ENCODE peak calls at places on chromosomes 7 and 10, in ten cellular contexts. One of them, this sample, is unnamed.

GRCh38 chr7:92685146-92686042 is 95.2 kb upstream of the FAM133B start:
- DNase-seq in HepG2: no peak
- DNase-seq in SK-N-SH: no peak
- DNase-seq in transverse colon: no peak
- DNase-seq in H1: no peak
- DNase-seq in suprapubic skin: no peak
- DNase-seq in sigmoid colon: no peak
- DNase-seq in A549: no peak
- DNase-seq in ovary: no peak
- DNase-seq in tibial nerve: no peak
- DNase-seq in this sample: no peak

GRCh38 chr7:77383333-77383740 is 32.8 kb downstream of the GSAP start:
- DNase-seq in ovary: no peak
- DNase-seq in transverse colon: no peak
- DNase-seq in A549: no peak
- DNase-seq in HepG2: peak
- DNase-seq in suprapubic skin: no peak
- DNase-seq in sigmoid colon: no peak
- DNase-seq in SK-N-SH: no peak
- DNase-seq in H1: no peak
- DNase-seq in tibial nerve: no peak
- DNase-seq in this sample: no peak

GRCh38 chr10:60377955-60378354 is 11.7 kb downstream of the ANK3 start:
- DNase-seq in HepG2: no peak
- DNase-seq in suprapubic skin: no peak
- DNase-seq in ovary: no peak
- DNase-seq in transverse colon: no peak
- DNase-seq in SK-N-SH: no peak
- DNase-seq in tibial nerve: no peak
- DNase-seq in sigmoid colon: no peak
- DNase-seq in A549: peak
- DNase-seq in H1: no peak
- DNase-seq in this sample: no peak

GRCh38 chr7:70856889-70857511 is 274.9 kb upstream of the GALNT17 start:
- DNase-seq in H1: peak
- DNase-seq in ovary: peak
- DNase-seq in HepG2: peak
- DNase-seq in A549: peak
- DNase-seq in tibial nerve: peak
- DNase-seq in sigmoid colon: peak
- DNase-seq in transverse colon: peak
- DNase-seq in SK-N-SH: peak
- DNase-seq in suprapubic skin: no peak
- DNase-seq in this sample: peak

GRCh38 chr7:73786588-73786987 is 16.5 kb upstream of the CLDN3 start:
- DNase-seq in ovary: no peak
- DNase-seq in transverse colon: no peak
- DNase-seq in sigmoid colon: no peak
- DNase-seq in suprapubic skin: no peak
- DNase-seq in tibial nerve: no peak
- DNase-seq in A549: no peak
- DNase-seq in H1: no peak
- DNase-seq in SK-N-SH: no peak
- DNase-seq in HepG2: no peak
- DNase-seq in this sample: no peak

GRCh38 chr7:380226-380550 is 90.2 kb downstream of the FOXL3 start:
- DNase-seq in A549: no peak
- DNase-seq in H1: no peak
- DNase-seq in SK-N-SH: no peak
- DNase-seq in transverse colon: no peak
- DNase-seq in sigmoid colon: no peak
- DNase-seq in tibial nerve: no peak
- DNase-seq in HepG2: no peak
- DNase-seq in ovary: no peak
- DNase-seq in suprapubic skin: no peak
- DNase-seq in this sample: peak

GRCh38 chr7:106807474-106807873 is 57.6 kb upstream of the PIK3CG start:
- DNase-seq in A549: no peak
- DNase-seq in HepG2: no peak
- DNase-seq in SK-N-SH: no peak
- DNase-seq in suprapubic skin: no peak
- DNase-seq in tibial nerve: no peak
- DNase-seq in H1: no peak
- DNase-seq in ovary: no peak
- DNase-seq in transverse colon: no peak
- DNase-seq in sigmoid colon: no peak
- DNase-seq in this sample: no peak

GRCh38 chr7:133315332-133316040 is 62.6 kb downstream of the EXOC4 start:
- DNase-seq in transverse colon: no peak
- DNase-seq in sigmoid colon: no peak
- DNase-seq in ovary: no peak
- DNase-seq in suprapubic skin: no peak
- DNase-seq in H1: no peak
- DNase-seq in HepG2: no peak
- DNase-seq in tibial nerve: no peak
- DNase-seq in A549: no peak
- DNase-seq in SK-N-SH: no peak
- DNase-seq in this sample: no peak

GRCh38 chr10:1057106-1057657 is 997 bp downstream of the WDR37 start:
- DNase-seq in HepG2: no peak
- DNase-seq in H1: no peak
- DNase-seq in sigmoid colon: no peak
- DNase-seq in suprapubic skin: no peak
- DNase-seq in transverse colon: no peak
- DNase-seq in ovary: no peak
- DNase-seq in SK-N-SH: no peak
- DNase-seq in A549: peak
- DNase-seq in tibial nerve: no peak
- DNase-seq in this sample: no peak

GRCh38 chr7:70325509-70326101 is 727.3 kb downstream of the AUTS2 start:
- DNase-seq in transverse colon: no peak
- DNase-seq in ovary: no peak
- DNase-seq in sigmoid colon: no peak
- DNase-seq in HepG2: no peak
- DNase-seq in SK-N-SH: peak
- DNase-seq in A549: no peak
- DNase-seq in suprapubic skin: no peak
- DNase-seq in tibial nerve: no peak
- DNase-seq in H1: no peak
- DNase-seq in this sample: no peak

GRCh38 chr7:45580053-45580872 is 6.1 kb downstream of the ADCY1 start:
- DNase-seq in tibial nerve: no peak
- DNase-seq in ovary: no peak
- DNase-seq in SK-N-SH: peak
- DNase-seq in HepG2: no peak
- DNase-seq in sigmoid colon: peak
- DNase-seq in transverse colon: no peak
- DNase-seq in H1: no peak
- DNase-seq in suprapubic skin: peak
- DNase-seq in A549: no peak
- DNase-seq in this sample: peak

GRCh38 chr7:159023746-159024145 is 120.9 kb downstream of the VIPR2 start:
- DNase-seq in HepG2: no peak
- DNase-seq in SK-N-SH: no peak
- DNase-seq in A549: no peak
- DNase-seq in ovary: no peak
- DNase-seq in sigmoid colon: peak
- DNase-seq in suprapubic skin: peak
- DNase-seq in H1: no peak
- DNase-seq in tibial nerve: no peak
- DNase-seq in transverse colon: peak
- DNase-seq in this sample: no peak

GRCh38 chr7:115707236-115707635 is 323.3 kb downstream of the TFEC start:
- DNase-seq in tibial nerve: no peak
- DNase-seq in sigmoid colon: no peak
- DNase-seq in SK-N-SH: no peak
- DNase-seq in A549: no peak
- DNase-seq in H1: peak
- DNase-seq in transverse colon: peak
- DNase-seq in ovary: no peak
- DNase-seq in HepG2: peak
- DNase-seq in suprapubic skin: no peak
- DNase-seq in this sample: no peak

GRCh38 chr10:11440250-11441150 is 170.9 kb downstream of the USP6NL start:
- DNase-seq in suprapubic skin: no peak
- DNase-seq in H1: no peak
- DNase-seq in tibial nerve: no peak
- DNase-seq in SK-N-SH: no peak
- DNase-seq in ovary: no peak
- DNase-seq in sigmoid colon: no peak
- DNase-seq in A549: no peak
- DNase-seq in HepG2: no peak
- DNase-seq in transverse colon: no peak
- DNase-seq in this sample: no peak

GRCh38 chr7:20539201-20539600 is 76.3 kb upstream of the ABCB5 start:
- DNase-seq in ovary: no peak
- DNase-seq in H1: no peak
- DNase-seq in transverse colon: no peak
- DNase-seq in tibial nerve: no peak
- DNase-seq in sigmoid colon: no peak
- DNase-seq in HepG2: peak
- DNase-seq in A549: peak
- DNase-seq in suprapubic skin: no peak
- DNase-seq in SK-N-SH: no peak
- DNase-seq in this sample: no peak
- TF ChIP-seq EP300 in ovary: no peak
- TF ChIP-seq EP300 in H1: no peak
- TF ChIP-seq EP300 in transverse colon: no peak
- TF ChIP-seq EP300 in tibial nerve: no peak
- TF ChIP-seq EP300 in sigmoid colon: no peak
- TF ChIP-seq EP300 in HepG2: no peak
- TF ChIP-seq EP300 in A549: no peak
- TF ChIP-seq EP300 in suprapubic skin: no peak
- TF ChIP-seq EP300 in SK-N-SH: no peak
- TF ChIP-seq EP300 in this sample: no peak

GRCh38 chr7:30069096-30069867 is 41.1 kb downstream of the PLEKHA8 start:
- DNase-seq in H1: no peak
- DNase-seq in sigmoid colon: no peak
- DNase-seq in HepG2: no peak
- DNase-seq in suprapubic skin: no peak
- DNase-seq in SK-N-SH: no peak
- DNase-seq in ovary: no peak
- DNase-seq in tibial nerve: no peak
- DNase-seq in transverse colon: no peak
- DNase-seq in A549: no peak
- DNase-seq in this sample: no peak

GRCh38 chr7:30076411-30076810 is 48.2 kb downstream of the PLEKHA8 start:
- DNase-seq in A549: no peak
- DNase-seq in sigmoid colon: no peak
- DNase-seq in ovary: no peak
- DNase-seq in tibial nerve: no peak
- DNase-seq in HepG2: no peak
- DNase-seq in suprapubic skin: no peak
- DNase-seq in SK-N-SH: no peak
- DNase-seq in H1: no peak
- DNase-seq in transverse colon: no peak
- DNase-seq in this sample: no peak

GRCh38 chr7:30079880-30080279 is 51.7 kb downstream of the PLEKHA8 start:
- DNase-seq in tibial nerve: no peak
- DNase-seq in A549: no peak
- DNase-seq in transverse colon: no peak
- DNase-seq in suprapubic skin: no peak
- DNase-seq in ovary: no peak
- DNase-seq in HepG2: no peak
- DNase-seq in SK-N-SH: no peak
- DNase-seq in sigmoid colon: no peak
- DNase-seq in H1: no peak
- DNase-seq in this sample: no peak

GRCh38 chr7:30070052-30070451 is 41.8 kb downstream of the PLEKHA8 start:
- DNase-seq in transverse colon: peak
- DNase-seq in H1: no peak
- DNase-seq in suprapubic skin: no peak
- DNase-seq in HepG2: no peak
- DNase-seq in A549: no peak
- DNase-seq in SK-N-SH: no peak
- DNase-seq in sigmoid colon: no peak
- DNase-seq in ovary: no peak
- DNase-seq in tibial nerve: no peak
- DNase-seq in this sample: no peak

DNA sequence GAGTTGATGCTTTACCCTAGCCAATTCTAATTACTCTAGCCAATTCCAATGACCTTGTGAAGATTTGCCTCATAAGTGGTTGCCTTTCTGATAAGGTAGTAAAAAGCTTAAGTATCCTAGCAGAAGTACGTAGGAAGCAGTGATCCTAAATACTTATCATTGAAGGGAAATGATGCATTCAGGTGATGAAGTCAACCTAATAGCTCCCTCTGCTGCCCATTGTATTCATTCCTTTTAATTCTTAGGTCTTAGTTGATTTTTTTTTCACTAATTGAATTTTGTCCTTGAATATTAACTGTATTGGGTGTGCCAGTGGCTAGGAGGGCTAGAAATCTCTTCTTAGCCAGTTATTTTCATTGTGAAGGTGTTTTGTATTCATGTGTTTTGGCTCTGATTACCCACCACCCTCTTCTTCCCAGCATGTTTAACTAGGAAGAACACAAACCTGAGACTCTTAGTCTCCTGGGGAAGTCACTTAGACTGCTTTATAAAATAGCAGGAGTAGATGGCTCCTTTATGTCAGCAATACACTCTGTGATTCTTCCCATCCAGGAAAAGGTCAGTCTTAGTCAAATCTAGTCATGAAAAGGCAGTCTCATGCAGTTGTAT is 46.3 kb downstream of the PLEKHA8 start:
- DNase-seq in suprapubic skin: no peak
- DNase-seq in HepG2: peak
- DNase-seq in ovary: no peak
- DNase-seq in SK-N-SH: peak
- DNase-seq in A549: no peak
- DNase-seq in H1: no peak
- DNase-seq in transverse colon: no peak
- DNase-seq in sigmoid colon: no peak
- DNase-seq in tibial nerve: no peak
- DNase-seq in this sample: no peak
- TF ChIP-seq CTCF in suprapubic skin: no peak
- TF ChIP-seq CTCF in HepG2: peak
- TF ChIP-seq CTCF in ovary: no peak
- TF ChIP-seq CTCF in SK-N-SH: peak
- TF ChIP-seq CTCF in A549: peak
- TF ChIP-seq CTCF in H1: no peak
- TF ChIP-seq CTCF in transverse colon: peak
- TF ChIP-seq CTCF in sigmoid colon: no peak
- TF ChIP-seq CTCF in tibial nerve: peak
- TF ChIP-seq CTCF in this sample: no peak

GRCh38 chr7:122304604-122304975 is at the start of gene FEZF1:
- DNase-seq in HepG2: peak
- DNase-seq in suprapubic skin: no peak
- DNase-seq in H1: no peak
- DNase-seq in transverse colon: no peak
- DNase-seq in tibial nerve: no peak
- DNase-seq in A549: no peak
- DNase-seq in SK-N-SH: no peak
- DNase-seq in ovary: no peak
- DNase-seq in sigmoid colon: no peak
- DNase-seq in this sample: no peak
- H3K4me3 ChIP-seq in HepG2: peak
- H3K4me3 ChIP-seq in suprapubic skin: peak
- H3K4me3 ChIP-seq in H1: peak
- H3K4me3 ChIP-seq in transverse colon: peak
- H3K4me3 ChIP-seq in tibial nerve: peak
- H3K4me3 ChIP-seq in A549: no peak
- H3K4me3 ChIP-seq in SK-N-SH: no peak
- H3K4me3 ChIP-seq in ovary: no peak
- H3K4me3 ChIP-seq in sigmoid colon: peak
- H3K4me3 ChIP-seq in this sample: peak

GRCh38 chr7:135602304-135602703 is 44.6 kb downstream of the NUP205 start:
- DNase-seq in tibial nerve: no peak
- DNase-seq in suprapubic skin: no peak
- DNase-seq in sigmoid colon: no peak
- DNase-seq in HepG2: no peak
- DNase-seq in transverse colon: no peak
- DNase-seq in ovary: no peak
- DNase-seq in A549: no peak
- DNase-seq in H1: no peak
- DNase-seq in SK-N-SH: no peak
- DNase-seq in this sample: no peak
- TF ChIP-seq EP300 in tibial nerve: no peak
- TF ChIP-seq EP300 in suprapubic skin: no peak
- TF ChIP-seq EP300 in sigmoid colon: no peak
- TF ChIP-seq EP300 in HepG2: no peak
- TF ChIP-seq EP300 in transverse colon: no peak
- TF ChIP-seq EP300 in ovary: no peak
- TF ChIP-seq EP300 in A549: no peak
- TF ChIP-seq EP300 in H1: no peak
- TF ChIP-seq EP300 in SK-N-SH: no peak
- TF ChIP-seq EP300 in this sample: no peak